ENCODE peak calls at places on chromosome 19, in eight cellular contexts. F is left colon; N is esophagus muscularis mucosa; C is SJSA1; O is activated naive CD4-positive, alpha-beta T cell treated with Interleukin-2 at 50 U/mL for 16 hours; X is dorsolateral prefrontal cortex; Z is Calu3; J is NCI-H1105. S is an unnamed sample.

GRCh38 chr19:11204943-11205349 is 7.6 kb upstream of the KANK2 start:
- DNase-seq in F (no peak), N (no peak), C (no peak), O (no peak), X (no peak), Z (no peak), J (no peak), S (no peak)

GRCh38 chr19:30679789-30680188 is 307.6 kb downstream of the ZNF536 start:
- DNase-seq in F (no peak), N (no peak), C (no peak), O (no peak), X (no peak), Z (no peak), J (no peak), S (no peak)

GRCh38 chr19:13356686-13357280 is 149.5 kb downstream of the CACNA1A start:
- DNase-seq in F (no peak), N (no peak), C (no peak), O (no peak), X (no peak), Z (no peak), J (no peak), S (no peak)

GRCh38 chr19:38851622-38852230 is 1.9 kb upstream of the HNRNPL start:
- DNase-seq in F (peak; percentile 97), N (peak; percentile 98), C (peak; percentile 89), O (peak; percentile 90), X (peak; percentile 91), Z (peak; percentile 99), J (peak; percentile 86), S (peak; percentile 96)

GRCh38 chr19:2634228-2634951 is 68.1 kb downstream of the GNG7 start:
- DNase-seq in F (no peak), N (no peak), C (no peak), O (no peak), X (no peak), Z (no peak), J (no peak), S (no peak)

GRCh38 chr19:53034948-53035675 is 9.4 kb upstream of the ERVV-2 start:
- DNase-seq in F (no peak), N (no peak), C (no peak), O (no peak), X (no peak), Z (no peak), J (no peak), S (no peak)

GRCh38 chr19:42140125-42140754 is 8.0 kb upstream of the POU2F2 start:
- DNase-seq in F (peak; percentile 64), N (no peak), C (peak; percentile 29), O (no peak), X (peak; percentile 43), Z (no peak), J (no peak), S (peak; percentile 69)

GRCh38 chr19:17112271-17112670 is 36.7 kb downstream of the MYO9B start:
- DNase-seq in F (no peak), N (no peak), C (no peak), O (no peak), X (no peak), Z (no peak), J (no peak), S (no peak)

GRCh38 chr19:6069268-6069771 is 41.0 kb downstream of the RFX2 start:
- DNase-seq in F (peak; percentile 1), N (no peak), C (no peak), O (no peak), X (no peak), Z (no peak), J (no peak), S (no peak)

GRCh38 chr19:920051-920857 is 3.1 kb downstream of the KISS1R start:
- DNase-seq in F (no peak), N (no peak), C (no peak), O (peak; percentile 72), X (no peak), Z (peak; percentile 46), J (peak; percentile 77), S (peak; percentile 62)

GRCh38 chr19:48596679-48597465 is 9.7 kb upstream of the SPACA4 start:
- DNase-seq in F (no peak), N (no peak), C (no peak), O (peak; percentile 66), X (no peak), Z (no peak), J (no peak), S (no peak)